ENCODE peak calls at places on chromosomes 3 and 15, in four cellular contexts. S is SK-N-SH, I is HepG2, T is GM12878. W is an unnamed sample.

GRCh38 chr3:141553055-141553454 is 66.2 kb downstream of the RASA2 start:
- DNase-seq in S (no peak), I (no peak), T (no peak), W (no peak)

GRCh38 chr15:35078221-35078915 is 6.7 kb downstream of the NANOGP8 start:
- DNase-seq in S (peak; percentile 75), I (peak; percentile 44), T (no peak), W (no peak)

GRCh38 chr3:180492047-180492446 is 109.9 kb upstream of the TTC14 start:
- DNase-seq in S (no peak), I (no peak), T (no peak), W (no peak)

GRCh38 chr15:51375966-51376640 is 34.6 kb downstream of the GLDN start:
- DNase-seq in S (no peak), I (no peak), T (no peak), W (no peak)

GRCh38 chr15:91311986-91312385 is 211.9 kb downstream of the SV2B start:
- DNase-seq in S (no peak), I (no peak), T (no peak), W (no peak)

GRCh38 chr15:57551717-57552677 is 39.7 kb upstream of the MYZAP start:
- DNase-seq in S (no peak), I (peak; percentile 52), T (no peak), W (peak; percentile 51)

GRCh38 chr15:71295242-71296031 is 180.2 kb downstream of the THSD4 start:
- DNase-seq in S (no peak), I (peak; percentile 12), T (no peak), W (peak; percentile 7)

GRCh38 chr15:83323296-83323711 is 38.8 kb upstream of the BNC1 start:
- DNase-seq in S (peak; percentile 4), I (no peak), T (no peak), W (no peak)

GRCh38 chr15:55457401-55458022 is 49.2 kb downstream of the PIERCE2 start:
- DNase-seq in S (no peak), I (no peak), T (no peak), W (no peak)

GRCh38 chr15:38344351-38344750 is 91.7 kb downstream of the SPRED1 start:
- DNase-seq in S (no peak), I (no peak), T (no peak), W (no peak)

GRCh38 chr3:187368251-187368733 is at the start of gene RTP4:
- DNase-seq in S (no peak), I (peak; percentile 37), T (peak; percentile 82), W (no peak)

GRCh38 chr3:106130384-106131084 is 261.7 kb upstream of the CBLB start:
- DNase-seq in S (no peak), I (no peak), T (no peak), W (no peak)

GRCh38 chr3:197478746-197479668 is 76.8 kb downstream of the BDH1 start:
- DNase-seq in S (no peak), I (no peak), T (no peak), W (no peak)

GRCh38 chr3:71380096-71380495 is 203.4 kb downstream of the FOXP1 start:
- DNase-seq in S (peak; percentile 18), I (peak; percentile 57), T (no peak), W (no peak)

GRCh38 chr3:61601831-61602230 is 40.5 kb downstream of the PTPRG start:
- DNase-seq in S (no peak), I (no peak), T (no peak), W (no peak)

GRCh38 chr15:52148409-52148808 is 35.8 kb upstream of the BCL2L10 start:
- DNase-seq in S (no peak), I (no peak), T (no peak), W (peak; percentile 33)

GRCh38 chr3:101544181-101544850 is 17.4 kb upstream of the TRMT10C start:
- DNase-seq in S (no peak), I (no peak), T (no peak), W (no peak)

GRCh38 chr3:150925751-150926201 is 20.5 kb upstream of the MINDY4B start:
- DNase-seq in S (peak; percentile 59), I (peak; percentile 50), T (no peak), W (peak; percentile 61)

GRCh38 chr3:29409409-29409808 is 128.5 kb downstream of the RBMS3 start:
- DNase-seq in S (no peak), I (no peak), T (no peak), W (no peak)

GRCh38 chr3:48656061-48656840 is 6.4 kb downstream of the CELSR3 start:
- DNase-seq in S (peak; percentile 58), I (peak; percentile 35), T (no peak), W (peak; percentile 75)

GRCh38 chr15:36230741-36231140 is 348.7 kb upstream of the CDIN1 start:
- DNase-seq in S (no peak), I (no peak), T (no peak), W (no peak)

GRCh38 chr3:177657243-177657642 is 460.0 kb upstream of the TBL1XR1 start:
- DNase-seq in S (peak; percentile 20), I (no peak), T (no peak), W (no peak)

GRCh38 chr15:76776480-76776879 is 128.7 kb downstream of the SCAPER start:
- DNase-seq in S (no peak), I (no peak), T (no peak), W (no peak)

GRCh38 chr3:23999012-23999641 is 54.0 kb downstream of the NR1D2 start:
- DNase-seq in S (peak; percentile 52), I (peak; percentile 45), T (no peak), W (peak; percentile 92)

GRCh38 chr3:129892486-129892856 is 1.0 kb downstream of the TMCC1 start:
- DNase-seq in S (no peak), I (no peak), T (no peak), W (no peak)

GRCh38 chr3:56019490-56019889 is 448.8 kb downstream of the ERC2 start:
- DNase-seq in S (no peak), I (no peak), T (no peak), W (no peak)

GRCh38 chr3:167787440-167787839 is 51.9 kb downstream of the SERPINI1 start:
- DNase-seq in S (peak; percentile 47), I (peak; percentile 4), T (no peak), W (no peak)

DNA sequence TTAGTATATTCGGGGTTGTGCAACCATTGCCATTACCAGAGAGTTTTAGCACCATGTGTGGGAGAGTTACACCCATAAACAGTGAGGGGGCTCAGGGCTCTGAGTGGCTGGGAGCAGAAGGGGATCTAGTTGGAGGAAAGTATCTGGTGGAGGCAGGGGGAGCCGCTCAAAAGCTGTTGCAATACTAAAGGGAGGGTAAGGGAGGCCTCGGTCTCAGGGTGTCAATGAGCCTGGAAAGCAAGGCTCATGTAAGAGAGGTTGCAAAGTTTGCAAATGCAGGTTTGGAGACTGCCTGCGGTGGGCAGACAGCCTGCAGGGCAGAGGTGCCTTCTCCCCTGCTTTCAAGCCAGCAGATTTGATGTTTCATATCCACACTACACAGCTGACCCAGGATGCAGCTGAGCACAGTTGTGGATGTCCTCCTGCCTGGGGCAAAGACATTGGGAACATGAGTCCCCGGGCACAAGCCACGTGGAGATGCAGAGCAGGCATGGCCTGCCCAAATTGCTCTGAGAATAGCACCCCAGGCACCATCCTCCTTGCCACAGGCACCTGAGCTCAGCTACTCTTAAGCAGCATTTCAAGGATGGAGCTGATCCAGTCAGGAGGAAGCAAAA is 181.4 kb downstream of the TLE3 start:
- DNase-seq in S (no peak), I (no peak), T (no peak), W (no peak)
- H3K4me1 ChIP-seq in S (no peaks in the 10 kb centered on the region), I (no peaks in the 10 kb centered on the region), T (peaks cover 8% of the 10 kb centered on the region), W (peaks cover 3% of the 10 kb centered on the region)

DNA sequence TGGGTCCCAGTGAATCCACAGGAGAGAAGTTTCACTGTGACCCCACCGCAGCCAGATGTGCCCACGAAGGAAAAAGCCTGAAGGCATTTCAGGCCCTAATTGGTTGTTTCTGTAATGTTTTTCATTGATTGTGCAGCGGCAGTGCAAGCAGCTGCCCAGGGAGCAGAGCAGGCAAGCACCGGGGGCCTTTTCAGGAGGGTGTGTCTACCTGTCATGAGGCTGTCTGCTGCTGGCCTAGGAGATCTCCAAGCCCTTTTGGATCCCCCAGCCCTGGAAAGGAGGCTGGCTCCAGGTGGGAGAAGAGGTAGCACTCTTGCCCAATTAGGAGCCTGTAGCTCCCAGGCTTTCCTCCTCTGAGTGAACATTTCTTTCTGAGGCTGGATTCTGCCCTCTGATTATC is 108.8 kb downstream of the EPHB1 start:
- DNase-seq in S (peak; percentile 43), I (no peak), T (no peak), W (no peak)
- TF ChIP-seq TCF12 in S (no peak), I (no peak), T (peak; percentile 50), W (no peak)

DNA sequence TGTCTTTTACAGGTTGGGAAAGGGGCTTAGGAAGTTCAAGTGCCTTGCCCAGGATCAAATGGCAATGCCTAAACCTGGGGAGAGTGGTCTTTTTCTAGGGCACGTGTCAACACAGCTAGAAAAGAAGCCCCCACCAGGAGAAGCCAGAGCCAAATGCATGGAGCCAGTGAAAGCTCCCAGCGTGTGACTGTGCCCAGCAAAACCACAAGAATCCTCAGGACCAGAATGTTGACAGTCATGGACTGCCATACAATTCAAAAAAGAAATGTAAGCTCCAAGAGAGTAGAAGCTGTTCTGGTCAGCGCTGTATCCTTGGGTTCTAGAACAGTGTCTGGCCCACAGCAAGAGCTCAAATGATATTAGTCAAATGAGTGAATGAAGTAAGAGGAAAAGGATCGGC is 84.4 kb upstream of the MEF2A start:
- DNase-seq in S (no peak), I (no peak), T (no peak), W (no peak)
- H3K4me1 ChIP-seq in S (peaks cover 11% of the 10 kb centered on the region), I (peaks cover 32% of the 10 kb centered on the region), T (peaks cover 20% of the 10 kb centered on the region), W (peaks cover 6% of the 10 kb centered on the region)

GRCh38 chr15:67063689-67064606 is 1.5 kb upstream of the SMAD3 start:
- DNase-seq in S (no peak), I (peak; percentile 90), T (no peak), W (peak; percentile 77)
- TF ChIP-seq TCF12 in S (no peak), I (no peak), T (no peak), W (no peak)

GRCh38 chr3:117287602-117288001 is 578.0 kb downstream of the TUSC7 start:
- DNase-seq in S (no peak), I (no peak), T (no peak), W (no peak)

GRCh38 chr3:117281371-117281770 is 571.8 kb downstream of the TUSC7 start:
- DNase-seq in S (no peak), I (no peak), T (no peak), W (no peak)

GRCh38 chr3:117282506-117282905 is 572.9 kb downstream of the TUSC7 start:
- DNase-seq in S (no peak), I (no peak), T (no peak), W (no peak)

DNA sequence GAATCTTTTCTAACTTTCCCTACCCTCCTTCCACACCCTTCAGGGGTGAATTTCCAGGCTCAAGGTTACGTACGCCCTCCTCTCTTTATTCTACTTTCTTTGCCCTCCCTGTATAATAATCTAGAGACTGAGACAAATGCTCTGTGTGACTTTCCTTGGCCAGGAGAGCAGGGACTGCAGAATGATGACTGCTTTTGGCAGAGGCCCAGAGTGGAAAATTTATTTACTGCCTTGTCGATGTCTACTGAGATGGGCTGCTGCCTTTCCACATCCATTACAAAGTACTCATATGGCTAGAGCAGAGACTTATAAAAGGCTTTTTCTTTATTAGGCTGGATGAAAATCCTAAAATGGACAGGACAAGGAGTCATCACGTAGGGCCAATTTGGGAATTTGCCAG is 576.1 kb downstream of the TUSC7 start:
- DNase-seq in S (no peak), I (no peak), T (no peak), W (no peak)
- H3K4me1 ChIP-seq in S (peaks cover 38% of the 10 kb centered on the region), I (no peaks in the 10 kb centered on the region), T (no peaks in the 10 kb centered on the region), W (no peaks in the 10 kb centered on the region)

GRCh38 chr15:78200276-78200930 is 34.0 kb downstream of the ACSBG1 start:
- DNase-seq in S (peak; percentile 3), I (no peak), T (no peak), W (peak; percentile 37)
- TF ChIP-seq TCF12 in S (no peak), I (no peak), T (no peak), W (no peak)

GRCh38 chr3:127612966-127613365 is 14.8 kb downstream of the MCM2 start:
- DNase-seq in S (no peak), I (no peak), T (no peak), W (no peak)
- H3K4me1 ChIP-seq in S (no peaks in the 10 kb centered on the region), I (peaks cover 6% of the 10 kb centered on the region), T (no peaks in the 10 kb centered on the region), W (no peaks in the 10 kb centered on the region)